ENCODE peak calls at places on chromosomes 11 and 22, in six cellular contexts. U is GM12892; Z is activated T-helper 2 cell treated with anti-CD3 and anti-CD28 coated beads, Interferon-gamma antibody, Interleukin-2, Interleukin-4, amounts not matched to agents 10 μg/mL and 5 μg/mL and 100 μg/mL, durations not matched to agents 14 hours and 24 hours and 36 hours; B is uterus; H is Calu3; V is HCEC 1CT. D is an unnamed sample.
A peak's percentile ranks its signal among the peaks of the same experiment; 100 is the strongest.

GRCh38 chr11:88304352-88304751 is 33.2 kb downstream of the CTSC start:
- DNase-seq in U (no peak), Z (no peak), B (no peak), H (no peak), V (no peak), D (no peak)

GRCh38 chr11:35933572-35933925 is 10.3 kb upstream of the LDLRAD3 start:
- DNase-seq in U (no peak), Z (no peak), B (no peak), H (no peak), V (no peak), D (no peak)

GRCh38 chr22:28894320-28894719 is 10.9 kb downstream of the ZNRF3 start:
- DNase-seq in U (no peak), Z (no peak), B (peak; percentile 3), H (no peak), V (no peak), D (no peak)

GRCh38 chr11:44608654-44609027 is 43.2 kb downstream of the CD82 start:
- DNase-seq in U (no peak), Z (no peak), B (no peak), H (no peak), V (no peak), D (no peak)

GRCh38 chr11:83064011-83064410 is 7.7 kb downstream of the RAB30 start:
- DNase-seq in U (no peak), Z (no peak), B (no peak), H (no peak), V (no peak), D (no peak)

GRCh38 chr11:35182317-35182939 is 43.5 kb downstream of the CD44 start:
- DNase-seq in U (no peak), Z (no peak), B (no peak), H (no peak), V (no peak), D (no peak)

GRCh38 chr11:32713496-32713895 is 81.0 kb downstream of the CCDC73 start:
- DNase-seq in U (no peak), Z (no peak), B (no peak), H (peak; percentile 28), V (peak; percentile 30), D (no peak)

GRCh38 chr22:38127869-38128268 is 17.4 kb upstream of the BAIAP2L2 start:
- DNase-seq in U (no peak), Z (no peak), B (no peak), H (no peak), V (no peak), D (no peak)

GRCh38 chr11:459511-460220 is 9.6 kb downstream of the PTDSS2 start:
- DNase-seq in U (no peak), Z (no peak), B (no peak), H (no peak), V (no peak), D (no peak)

GRCh38 chr11:132587716-132588115 is 944.6 kb downstream of the OPCML start:
- DNase-seq in U (no peak), Z (no peak), B (no peak), H (no peak), V (no peak), D (no peak)

GRCh38 chr11:9774591-9775392 is 110.9 kb downstream of the SWAP70 start:
- DNase-seq in U (no peak), Z (no peak), B (no peak), H (no peak), V (peak; percentile 87), D (no peak)

GRCh38 chr11:110891411-110891810 is 179.2 kb upstream of the ARHGAP20 start:
- DNase-seq in U (no peak), Z (no peak), B (no peak), H (no peak), V (peak; percentile 86), D (no peak)

GRCh38 chr11:61791737-61792309 is 576 bp downstream of the TMEM258 start:
- DNase-seq in U (no peak), Z (peak; percentile 49), B (peak; percentile 80), H (peak; percentile 74), V (peak; percentile 83), D (peak; percentile 83)

GRCh38 chr11:48031602-48032001 is 51.2 kb downstream of the PTPRJ start:
- DNase-seq in U (no peak), Z (no peak), B (no peak), H (no peak), V (no peak), D (no peak)

GRCh38 chr11:13970986-13971385 is 8.5 kb downstream of the SPON1 start:
- DNase-seq in U (no peak), Z (no peak), B (no peak), H (peak; percentile 76), V (peak; percentile 41), D (peak; percentile 30)

GRCh38 chr11:33778682-33779081 is 4.4 kb upstream of the FBXO3 start:
- DNase-seq in U (no peak), Z (no peak), B (no peak), H (no peak), V (peak; percentile 29), D (no peak)

GRCh38 chr11:13277719-13278619 is at the start of gene BMAL1:
- DNase-seq in U (peak; percentile 34), Z (peak; percentile 32), B (peak; percentile 44), H (peak; percentile 40), V (peak; percentile 43), D (no peak)

GRCh38 chr11:131584694-131585592 is 214.5 kb downstream of the NTM start:
- DNase-seq in U (no peak), Z (no peak), B (no peak), H (no peak), V (no peak), D (no peak)

GRCh38 chr22:29470159-29470855 is 9.7 kb upstream of the NEFH start:
- DNase-seq in U (peak; percentile 69), Z (peak; percentile 74), B (no peak), H (peak; percentile 92), V (peak; percentile 53), D (peak; percentile 26)

GRCh38 chr11:102592634-102593581 is 32.2 kb downstream of the MMP20 start:
- DNase-seq in U (no peak), Z (no peak), B (no peak), H (no peak), V (peak; percentile 35), D (peak; percentile 65)

GRCh38 chr11:11618973-11619435 is 2.8 kb downstream of the GALNT18 start:
- DNase-seq in U (no peak), Z (no peak), B (no peak), H (peak; percentile 20), V (no peak), D (peak; percentile 6)

GRCh38 chr11:69353696-69354544 is 60.0 kb downstream of the MYEOV start:
- DNase-seq in U (no peak), Z (no peak), B (no peak), H (no peak), V (no peak), D (no peak)

GRCh38 chr11:69089258-69089657 is 40.5 kb downstream of the TPCN2 start:
- DNase-seq in U (no peak), Z (no peak), B (peak; percentile 33), H (peak; percentile 29), V (peak; percentile 50), D (no peak)

GRCh38 chr11:6705905-6706535 is 22.9 kb upstream of the MRPL17 start:
- DNase-seq in U (peak; percentile 23), Z (peak; percentile 16), B (peak; percentile 64), H (peak; percentile 50), V (peak; percentile 57), D (peak; percentile 20)

GRCh38 chr11:196786-197731 is 4.2 kb downstream of the SCGB1C1 start:
- DNase-seq in U (no peak), Z (peak; percentile 8), B (no peak), H (no peak), V (no peak), D (no peak)

GRCh38 chr11:73201249-73201648 is 16.8 kb upstream of the P2RY2 start:
- DNase-seq in U (no peak), Z (no peak), B (no peak), H (no peak), V (no peak), D (no peak)

GRCh38 chr11:76793834-76794291 is 10.7 kb downstream of the TSKU start:
- DNase-seq in U (no peak), Z (no peak), B (no peak), H (no peak), V (no peak), D (no peak)

GRCh38 chr22:28989035-28989464 is 72.6 kb downstream of the C22orf31 start:
- DNase-seq in U (no peak), Z (no peak), B (peak; percentile 69), H (no peak), V (no peak), D (no peak)

GRCh38 chr11:45852018-45852711 is 4.9 kb downstream of the CRY2 start:
- DNase-seq in U (no peak), Z (no peak), B (no peak), H (no peak), V (no peak), D (no peak)

GRCh38 chr11:111635706-111636045 is 33.4 kb downstream of the SIK2 start:
- DNase-seq in U (no peak), Z (no peak), B (peak; percentile 35), H (no peak), V (peak; percentile 32), D (no peak)

GRCh38 chr11:96021901-96022650 is 98.2 kb upstream of the MTMR2 start:
- DNase-seq in U (no peak), Z (no peak), B (no peak), H (no peak), V (no peak), D (no peak)

GRCh38 chr22:26785942-26786341 is 128.6 kb downstream of the MIAT start:
- DNase-seq in U (no peak), Z (no peak), B (no peak), H (no peak), V (no peak), D (no peak)

GRCh38 chr11:129184581-129184980 is 7.5 kb downstream of the ARHGAP32 start:
- DNase-seq in U (no peak), Z (no peak), B (no peak), H (no peak), V (no peak), D (no peak)

GRCh38 chr11:12242071-12242672 is 131.8 kb downstream of the MICAL2 start:
- DNase-seq in U (no peak), Z (no peak), B (no peak), H (no peak), V (no peak), D (no peak)

GRCh38 chr11:34068098-34068497 is 16.6 kb downstream of the CAPRIN1 start:
- DNase-seq in U (no peak), Z (no peak), B (no peak), H (no peak), V (peak; percentile 41), D (no peak)

GRCh38 chr22:29938285-29938693 is 55.3 kb downstream of the MTMR3 start:
- DNase-seq in U (peak; percentile 25), Z (no peak), B (no peak), H (no peak), V (no peak), D (no peak)

GRCh38 chr11:66592457-66593302 is at the start of the genes CCDC87 and CCS:
- DNase-seq in U (peak; percentile 100), Z (peak; percentile 96), B (peak; percentile 98), H (peak; percentile 97), V (peak; percentile 88), D (peak; percentile 93)

D was measured in HepG2.